ENCODE peak calls at places on chromosome 3, in eight cellular contexts. L is activated naive CD4-positive, alpha-beta T cell; K is HEK293T; Y is non-pigmented ciliary epithelial cell; N is T-cell; B is NCI-H2029 treated with DMSO at 0.1 percent for 48 hours; G is DMS79 treated with DMSO at 0.1 percent for 48 hours; U is MV-4-11. Z is an unnamed sample.
A peak's percentile ranks its signal among the peaks of the same experiment; 100 is the strongest.

GRCh38 chr3:23490459-23490858 is 287.3 kb downstream of the UBE2E2 start:
- DNase-seq in U (peak; percentile 12), N (no peak), B (no peak), Y (peak; percentile 44), K (no peak), G (no peak), L (no peak), Z (peak; percentile 39)

GRCh38 chr3:172592898-172593669 is 69.9 kb upstream of the TNFSF10 start:
- DNase-seq in U (no peak), G (no peak), L (peak; percentile 5), Y (no peak), K (no peak), B (no peak), N (no peak), Z (no peak)

GRCh38 chr3:32421185-32421584 is 29.5 kb downstream of the CMTM7 start:
- DNase-seq in N (no peak), U (no peak), B (no peak), K (no peak), Y (no peak), L (no peak), G (no peak), Z (no peak)

GRCh38 chr3:115513411-115513800 is 109.9 kb upstream of the GAP43 start:
- DNase-seq in N (no peak), G (no peak), K (no peak), B (no peak), U (no peak), L (no peak), Y (no peak), Z (no peak)

GRCh38 chr3:150299221-150299620 is 108.9 kb upstream of the TSC22D2 start:
- DNase-seq in Y (no peak), K (no peak), B (no peak), N (no peak), G (no peak), U (no peak), L (no peak), Z (no peak)

GRCh38 chr3:103517013-103517412 is 1082.2 kb downstream of the ZPLD1 start:
- DNase-seq in K (no peak), B (no peak), Y (no peak), N (no peak), U (no peak), G (no peak), L (no peak), Z (no peak)

GRCh38 chr3:188559069-188559410 is 405.1 kb downstream of the LPP start:
- DNase-seq in Y (no peak), K (no peak), L (no peak), U (no peak), G (no peak), N (no peak), B (no peak), Z (no peak)

GRCh38 chr3:158058775-158059174 is 47.4 kb downstream of the SHOX2 start:
- DNase-seq in K (peak; percentile 56), N (no peak), Y (no peak), G (no peak), U (no peak), L (no peak), B (no peak), Z (no peak)

GRCh38 chr3:14434541-14435151 is 32.2 kb downstream of the SLC6A6 start:
- DNase-seq in Y (no peak), B (peak; percentile 76), U (no peak), G (peak; percentile 15), L (no peak), N (no peak), K (no peak), Z (no peak)

GRCh38 chr3:141653872-141654271 is 84.2 kb upstream of the RNF7 start:
- DNase-seq in N (no peak), B (no peak), U (no peak), G (no peak), L (no peak), Y (no peak), K (no peak), Z (no peak)

GRCh38 chr3:185052631-185053030 is 100.2 kb downstream of the C3orf70 start:
- DNase-seq in K (no peak), N (no peak), L (no peak), B (no peak), U (no peak), G (no peak), Y (no peak), Z (no peak)

GRCh38 chr3:81922404-81922803 is 161.0 kb upstream of the GBE1 start:
- DNase-seq in N (no peak), G (no peak), L (no peak), B (no peak), U (no peak), Y (no peak), K (no peak), Z (no peak)